ENCODE peak calls at places on chromosomes 5 and 9, in five cellular contexts. K is HT-29, G is glutamatergic neuron, B is fibroblast of the aortic adventitia, D is retina. I is an unnamed sample.
A peak's percentile ranks its signal among the peaks of the same experiment; 100 is the strongest.

GRCh38 chr5:158744680-158745079 is 355.0 kb downstream of the EBF1 start:
- DNase-seq in K (no peak), B (no peak), D (no peak), G (no peak), I (no peak)

GRCh38 chr9:112870556-112870955 is 20.1 kb downstream of the SLC46A2 start:
- DNase-seq in B (no peak), K (no peak), D (no peak), G (no peak), I (no peak)

GRCh38 chr9:107286057-107286456 is 3.0 kb downstream of the RAD23B start:
- DNase-seq in K (peak; percentile 17), B (peak; percentile 19), G (no peak), D (no peak), I (no peak)

GRCh38 chr9:4048441-4048840 is 251.4 kb downstream of the GLIS3 start:
- DNase-seq in G (no peak), D (no peak), B (peak; percentile 60), K (peak; percentile 23), I (no peak)

GRCh38 chr5:83632874-83633273 is 87.8 kb downstream of the HAPLN1 start:
- DNase-seq in D (no peak), K (no peak), B (peak; percentile 33), G (no peak), I (no peak)

GRCh38 chr5:94499806-94500205 is 118.6 kb downstream of the KIAA0825 start:
- DNase-seq in D (peak; percentile 15), G (no peak), B (no peak), K (no peak), I (no peak)

GRCh38 chr9:22529426-22530199 is 83.0 kb downstream of the DMRTA1 start:
- DNase-seq in D (no peak), G (no peak), B (peak; percentile 8), K (no peak), I (no peak)

GRCh38 chr9:127163409-127163808 is 41.0 kb upstream of the ANGPTL2 start:
- DNase-seq in G (no peak), B (peak; percentile 66), K (no peak), D (no peak), I (peak; percentile 17)

GRCh38 chr9:87277346-87277745 is 220.3 kb upstream of the DAPK1 start:
- DNase-seq in B (no peak), G (no peak), D (no peak), K (no peak), I (no peak)

I was measured in small intestine.